ENCODE peak calls at places on chromosomes 12 and 14, in eight cellular contexts. E is T47D; Z is NCI-H2171 treated with DMSO at 0.1 percent for 48 hours; C is HT-29; U is BE2C; K is PC-3; H is left lung; Q is stimulated activated CD4-positive, alpha-beta T cell treated with anti-CD3 and anti-CD28 coated beads, TNF-alpha, amount 100 ng/mL, for 4 hours. Y is an unnamed sample.

GRCh38 chr14:103091041-103091882 is 3.3 kb upstream of the EXOC3L4 start:
- DNase-seq in E (peak), Z (peak), C (peak), U (peak), K (peak), H (no peak), Q (peak), Y (peak)

GRCh38 chr14:77012193-77012592 is 16.3 kb downstream of the IRF2BPL start:
- DNase-seq in E (no peak), Z (no peak), C (no peak), U (no peak), K (no peak), H (no peak), Q (no peak), Y (no peak)

GRCh38 chr12:104930388-104931326 is 27.4 kb downstream of the SLC41A2 start:
- DNase-seq in E (no peak), Z (no peak), C (no peak), U (no peak), K (peak), H (no peak), Q (no peak), Y (no peak)

GRCh38 chr12:125889742-125890141 is 824.5 kb downstream of the AACS start:
- DNase-seq in E (no peak), Z (no peak), C (no peak), U (no peak), K (no peak), H (no peak), Q (no peak), Y (no peak)

GRCh38 chr14:68374682-68375081 is 418.2 kb downstream of the ZFP36L1 start:
- DNase-seq in E (no peak), Z (no peak), C (no peak), U (peak), K (no peak), H (no peak), Q (no peak), Y (no peak)

GRCh38 chr12:75505706-75506312 is 5.6 kb downstream of the KRR1 start:
- DNase-seq in E (no peak), Z (peak), C (peak), U (no peak), K (peak), H (no peak), Q (no peak), Y (no peak)

GRCh38 chr12:8991371-8992085 is 2.2 kb downstream of the KLRG1 start:
- DNase-seq in E (no peak), Z (no peak), C (no peak), U (no peak), K (no peak), H (no peak), Q (no peak), Y (no peak)

GRCh38 chr12:70885952-70886351 is 34.6 kb downstream of the PTPRR start:
- DNase-seq in E (no peak), Z (no peak), C (no peak), U (no peak), K (no peak), H (no peak), Q (no peak), Y (no peak)

GRCh38 chr12:106392746-106393145 is 35.2 kb downstream of the POLR3B start:
- DNase-seq in E (no peak), Z (peak), C (no peak), U (no peak), K (no peak), H (no peak), Q (no peak), Y (no peak)

GRCh38 chr14:36553650-36554260 is 28.7 kb downstream of the NKX2-8 start:
- DNase-seq in E (peak), Z (peak), C (peak), U (peak), K (peak), H (no peak), Q (no peak), Y (peak)

GRCh38 chr12:115872919-115873357 is 404.6 kb downstream of the MED13L start:
- DNase-seq in E (peak), Z (no peak), C (peak), U (no peak), K (peak), H (no peak), Q (no peak), Y (no peak)

GRCh38 chr14:95133282-95133681 is 24.0 kb downstream of the DICER1 start:
- DNase-seq in E (no peak), Z (no peak), C (no peak), U (no peak), K (no peak), H (no peak), Q (no peak), Y (no peak)

GRCh38 chr14:100891501-100892445 is 11.7 kb downstream of the RTL1 start:
- DNase-seq in E (no peak), Z (no peak), C (no peak), U (peak), K (no peak), H (peak), Q (no peak), Y (no peak)

GRCh38 chr14:65432361-65432948 is 19.9 kb downstream of the FUT8 start:
- DNase-seq in E (no peak), Z (no peak), C (no peak), U (no peak), K (no peak), H (no peak), Q (no peak), Y (no peak)

GRCh38 chr14:104117341-104118005 is 20.9 kb upstream of the KIF26A start:
- DNase-seq in E (peak), Z (no peak), C (peak), U (peak), K (no peak), H (no peak), Q (no peak), Y (no peak)

Y was measured in NCI-H460.